ENCODE peak calls at places on chromosomes 12 and 14, in five cellular contexts. D is transverse colon, A is mucosa of descending colon, C is A673, Q is HFF-Myc. Y is an unnamed sample.

GRCh38 chr12:47949441-47950341 is 13.7 kb upstream of the TMEM106C start:
- DNase-seq in Q (peak), C (peak), A (peak), D (peak), Y (no peak)

GRCh38 chr14:25042362-25043299 is 7.3 kb downstream of the STXBP6 start:
- DNase-seq in Q (no peak), D (peak), C (peak), A (no peak), Y (peak)

GRCh38 chr12:24901975-24902461 is 46.9 kb downstream of the BCAT1 start:
- DNase-seq in A (no peak), Q (no peak), C (no peak), D (no peak), Y (no peak)

GRCh38 chr14:50452979-50453705 is 56.5 kb upstream of the CDKL1 start:
- DNase-seq in A (no peak), C (no peak), Q (no peak), D (no peak), Y (peak)

GRCh38 chr14:85852900-85853299 is 323.0 kb downstream of the FLRT2 start:
- DNase-seq in C (no peak), A (no peak), Q (no peak), D (no peak), Y (no peak)

GRCh38 chr14:91996951-91997371 is 42.9 kb downstream of the TRIP11 start:
- DNase-seq in D (no peak), C (peak), A (no peak), Q (peak), Y (peak)

GRCh38 chr14:34781242-34781641 is 66.8 kb upstream of the CFL2 start:
- DNase-seq in C (peak), A (no peak), D (no peak), Q (peak), Y (peak)

GRCh38 chr14:77302926-77303325 is 17.8 kb downstream of the POMT2 start:
- DNase-seq in Q (no peak), A (no peak), D (no peak), C (no peak), Y (no peak)

GRCh38 chr14:59688224-59689170 is 111.9 kb upstream of the CCDC175 start:
- DNase-seq in Q (peak), C (peak), D (peak), A (no peak), Y (no peak)

GRCh38 chr14:22386924-22387775 is 201.9 kb downstream of the DAD1 start:
- DNase-seq in Q (peak), A (no peak), D (peak), C (peak), Y (no peak)

GRCh38 chr14:76390621-76391020 is 14.7 kb downstream of the ESRRB start:
- DNase-seq in C (no peak), A (no peak), Q (no peak), D (no peak), Y (no peak)

GRCh38 chr12:4027412-4027811 is 154.2 kb upstream of the PARP11 start:
- DNase-seq in C (no peak), D (no peak), Q (no peak), A (peak), Y (no peak)

GRCh38 chr12:97097734-97098133 is 190.7 kb downstream of the NEDD1 start:
- DNase-seq in D (no peak), A (no peak), C (no peak), Q (no peak), Y (no peak)

GRCh38 chr12:27967551-27968054 is 4.9 kb downstream of the PTHLH start:
- DNase-seq in D (no peak), A (no peak), C (no peak), Q (no peak), Y (no peak)

GRCh38 chr12:127830730-127831129 is 436.2 kb upstream of the TMEM132C start:
- DNase-seq in D (no peak), A (no peak), Q (no peak), C (no peak), Y (no peak)

GRCh38 chr12:91567100-91567485 is 384.5 kb upstream of the DCN start:
- DNase-seq in C (no peak), D (no peak), Q (no peak), A (no peak), Y (no peak)

GRCh38 chr12:49010092-49010668 is 8.4 kb downstream of the PRKAG1 start:
- DNase-seq in C (no peak), A (no peak), Q (no peak), D (no peak), Y (no peak)

GRCh38 chr12:49014547-49014946 is 4.0 kb downstream of the PRKAG1 start:
- DNase-seq in C (no peak), D (no peak), Q (no peak), A (no peak), Y (no peak)

GRCh38 chr12:49012739-49013138 is 5.8 kb downstream of the PRKAG1 start:
- DNase-seq in D (no peak), Q (no peak), C (no peak), A (no peak), Y (no peak)

GRCh38 chr12:49013403-49013802 is 5.2 kb downstream of the PRKAG1 start:
- DNase-seq in A (no peak), D (no peak), C (no peak), Q (no peak), Y (no peak)

DNA sequence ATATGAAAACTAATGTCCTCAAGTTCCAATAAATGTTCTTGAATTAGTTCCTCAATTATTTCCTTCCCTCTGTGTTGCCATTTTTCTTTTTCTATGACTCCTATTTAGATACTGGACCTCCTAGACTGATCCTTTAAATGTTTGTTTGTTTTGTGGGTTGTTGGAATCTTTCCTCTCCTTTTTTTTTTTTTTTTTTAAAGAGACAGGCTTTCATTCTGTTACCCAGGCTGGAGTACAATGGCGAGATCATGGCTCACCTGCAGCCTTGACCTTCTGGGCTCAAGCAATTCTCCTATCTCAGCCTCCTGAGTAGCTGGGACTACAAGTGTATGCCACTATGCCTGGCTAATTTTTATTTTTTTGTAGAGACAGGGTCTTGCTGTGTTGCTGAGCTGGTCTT is 9.6 kb downstream of the PRKAG1 start:
- DNase-seq in D (no peak), Q (no peak), A (no peak), C (no peak), Y (no peak)
- H3K4me3 ChIP-seq in D (no peak), Q (no peak), A (no peak), C (no peak), Y (no peak)

DNA sequence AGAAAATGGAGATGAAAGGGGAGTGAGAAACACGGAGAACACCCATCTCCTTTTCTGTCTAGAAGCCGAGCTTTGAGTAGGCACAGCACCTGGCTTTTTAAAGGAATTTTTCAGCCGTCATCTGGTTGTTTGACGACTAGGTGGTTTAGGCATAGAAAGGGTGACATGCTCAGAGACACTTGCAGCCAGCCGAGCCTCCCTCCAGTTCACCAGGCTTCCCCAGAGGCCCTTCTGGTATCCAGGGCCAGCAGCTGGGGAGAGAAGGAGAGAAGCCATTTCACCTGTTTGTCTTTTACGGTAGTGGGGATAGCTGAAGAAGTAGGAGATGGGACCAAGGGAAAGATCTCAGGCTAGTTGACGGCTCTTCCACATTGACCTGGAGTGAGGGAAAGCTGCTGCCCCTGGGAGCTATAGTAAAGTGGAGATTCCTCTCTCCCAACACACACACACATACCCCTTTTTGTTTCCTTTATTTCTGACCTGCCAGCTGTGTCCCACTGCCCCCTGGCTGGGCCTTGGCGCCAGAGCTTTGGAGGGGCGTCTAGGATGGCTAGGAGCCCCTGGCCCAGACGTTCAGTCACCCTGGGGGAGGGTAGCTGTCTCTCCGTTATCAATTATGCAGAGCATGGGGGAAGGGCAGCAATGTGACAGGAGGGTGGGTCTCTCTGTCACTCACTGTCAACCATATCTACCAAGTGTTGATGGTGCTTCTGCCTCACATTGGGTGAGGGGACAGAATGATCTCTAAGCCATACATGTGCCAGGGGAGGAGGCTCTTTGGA is 5.5 kb downstream of the MAP3K12 start:
- DNase-seq in A (peak), Q (no peak), D (no peak), C (no peak), Y (no peak)
- TF ChIP-seq CTCF in A (no peak), Q (no peak), D (no peak), C (no peak), Y (no peak)

GRCh38 chr12:78611504-78611903 is 253.1 kb upstream of the SYT1 start:
- DNase-seq in A (no peak), C (no peak), D (no peak), Q (no peak), Y (no peak)
- H3K4me3 ChIP-seq in A (no peak), C (no peak), D (no peak), Q (no peak), Y (no peak)

DNA sequence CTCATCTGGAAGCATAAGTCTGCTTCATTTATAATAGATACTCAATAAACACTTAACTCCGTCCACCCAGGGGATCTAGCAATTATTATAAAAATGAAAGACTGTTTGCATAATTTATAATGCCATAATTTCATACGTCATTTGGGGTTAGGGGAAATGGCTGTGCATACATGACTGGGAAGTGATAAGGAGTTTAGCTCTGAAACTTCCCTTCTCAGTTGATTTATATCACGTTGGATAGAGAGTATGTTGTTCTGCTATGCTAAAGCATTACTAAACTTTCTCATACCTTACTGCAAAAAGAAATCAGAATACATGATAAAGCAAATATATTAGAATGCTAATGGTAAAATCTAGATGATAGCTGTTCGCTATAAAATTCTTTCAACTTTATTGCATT is 90.4 kb upstream of the DYNC1H1 start:
- DNase-seq in C (no peak), D (no peak), A (no peak), Q (no peak), Y (no peak)
- TF ChIP-seq CTCF in C (no peak), D (no peak), A (no peak), Q (no peak), Y (no peak)

GRCh38 chr14:68695326-68695768 is 97.5 kb downstream of the ZFP36L1 start:
- DNase-seq in D (no peak), Q (peak), C (peak), A (no peak), Y (peak)

GRCh38 chr14:68694516-68695235 is 98.2 kb downstream of the ZFP36L1 start:
- DNase-seq in Q (no peak), A (no peak), C (no peak), D (no peak), Y (no peak)

GRCh38 chr14:68692916-68693771 is 99.7 kb downstream of the ZFP36L1 start:
- DNase-seq in D (no peak), C (no peak), Q (no peak), A (no peak), Y (no peak)

GRCh38 chr14:68692216-68692615 is 100.7 kb downstream of the ZFP36L1 start:
- DNase-seq in C (no peak), A (no peak), Q (no peak), D (no peak), Y (no peak)

GRCh38 chr14:68693926-68694325 is 98.9 kb downstream of the ZFP36L1 start:
- DNase-seq in A (no peak), C (no peak), D (no peak), Q (no peak), Y (no peak)
- H3K4me3 ChIP-seq in A (no peak), C (no peak), D (no peak), Q (no peak), Y (no peak)

Y was measured in epithelial cell of proximal tubule.